ENCODE peak calls at places on chromosomes 2 and 18, in four cellular contexts. Q is stromal cell of bone marrow, A is lower leg skin, K is prostate gland. L is an unnamed sample.

GRCh38 chr18:32261003-32261402 is 71.2 kb downstream of the MEP1B start:
- DNase-seq in Q (no peak), A (no peak), K (no peak), L (no peak)

GRCh38 chr2:19214682-19215391 is 143.6 kb downstream of the OSR1 start:
- DNase-seq in Q (no peak), A (no peak), K (no peak), L (no peak)

GRCh38 chr2:122366427-122366826 is 611.0 kb downstream of the TSN start:
- DNase-seq in Q (no peak), A (no peak), K (no peak), L (no peak)

GRCh38 chr2:239049421-239050251 is 201.8 kb downstream of the TWIST2 start:
- DNase-seq in Q (no peak), A (no peak), K (no peak), L (no peak)

GRCh38 chr2:18368008-18368407 is 192.4 kb downstream of the RDH14 start:
- DNase-seq in Q (no peak), A (no peak), K (no peak), L (no peak)

GRCh38 chr18:24602156-24602555 is 141.7 kb downstream of the HRH4 start:
- DNase-seq in Q (no peak), A (no peak), K (no peak), L (no peak)

GRCh38 chr2:190407246-190407661 is 901 bp upstream of the MFSD6 start:
- DNase-seq in Q (no peak), A (no peak), K (no peak), L (no peak)

GRCh38 chr18:3261035-3261392 is 919 bp upstream of the MYL12B start:
- DNase-seq in Q (no peak), A (no peak), K (no peak), L (no peak)

GRCh38 chr2:158650646-158651357 is 144.3 kb upstream of the DAPL1 start:
- DNase-seq in Q (no peak), A (no peak), K (no peak), L (no peak)

GRCh38 chr2:66024396-66024795 is 410.5 kb upstream of the MEIS1 start:
- DNase-seq in Q (no peak), A (no peak), K (no peak), L (no peak)

GRCh38 chr2:61423714-61424113 is 47.2 kb downstream of the USP34 start:
- DNase-seq in Q (no peak), A (no peak), K (no peak), L (no peak)

GRCh38 chr18:23151414-23152099 is 16.3 kb downstream of the CABLES1 start:
- DNase-seq in Q (no peak), A (no peak), K (no peak), L (no peak)

GRCh38 chr18:57432765-57433400 is 2.3 kb upstream of the ONECUT2 start:
- DNase-seq in Q (no peak), A (no peak), K (no peak), L (no peak)

GRCh38 chr2:73291093-73291460 is 2.3 kb downstream of the EGR4 start:
- DNase-seq in Q (peak; percentile 18), A (no peak), K (no peak), L (peak; percentile 70)

GRCh38 chr2:14826518-14826917 is 194.0 kb downstream of the LRATD1 start:
- DNase-seq in Q (no peak), A (no peak), K (no peak), L (no peak)

GRCh38 chr2:165161510-165161909 is 42.3 kb downstream of the SCN3A start:
- DNase-seq in Q (peak; percentile 21), A (no peak), K (no peak), L (no peak)

GRCh38 chr2:113258748-113259147 is 20.0 kb downstream of the PAX8 start:
- DNase-seq in Q (no peak), A (no peak), K (no peak), L (no peak)

GRCh38 chr18:51123046-51123395 is 74.5 kb downstream of the MEX3C start:
- DNase-seq in Q (no peak), A (peak; percentile 34), K (no peak), L (no peak)

GRCh38 chr2:128497461-128497860 is 178.8 kb upstream of the HS6ST1 start:
- DNase-seq in Q (no peak), A (peak; percentile 54), K (no peak), L (no peak)

GRCh38 chr18:27223570-27224340 is 38.6 kb upstream of the CHST9 start:
- DNase-seq in Q (no peak), A (no peak), K (no peak), L (no peak)

GRCh38 chr2:202039278-202040100 is 5.8 kb downstream of the FZD7 start:
- DNase-seq in Q (no peak), A (no peak), K (peak; percentile 9), L (no peak)

GRCh38 chr2:241952816-241953215 is 83.3 kb downstream of the RTP5 start:
- DNase-seq in Q (no peak), A (peak; percentile 48), K (no peak), L (no peak)

L was measured in germinal center.